ENCODE peak calls at places on chromosomes 5 and 9, in six cellular contexts. H is A549, V is HEK293T, Z is IMR-90, I is HepG2, X is GM12878. Q is an unnamed sample.
A peak's percentile ranks its signal among the peaks of the same experiment; 100 is the strongest.

GRCh38 chr5:40601198-40601868 is 78.4 kb upstream of the PTGER4 start:
- DNase-seq in V (no peak), I (no peak), X (no peak), Z (no peak), H (no peak), Q (no peak)

GRCh38 chr5:127924606-127925005 is 159.0 kb upstream of the SLC12A2 start:
- DNase-seq in V (no peak), Z (no peak), I (no peak), H (no peak), X (no peak), Q (no peak)

GRCh38 chr5:133925866-133926488 is 42.4 kb downstream of the C5orf15 start:
- DNase-seq in X (no peak), H (no peak), Z (peak; percentile 15), V (no peak), I (no peak), Q (no peak)

GRCh38 chr5:135324897-135325650 is 74.0 kb downstream of the MACROH2A1 start:
- DNase-seq in Z (no peak), X (no peak), H (no peak), V (no peak), I (peak; percentile 87), Q (no peak)

GRCh38 chr9:107039546-107039945 is 176.6 kb downstream of the ZNF462 start:
- DNase-seq in X (peak; percentile 74), H (no peak), I (no peak), V (no peak), Z (peak; percentile 45), Q (no peak)

GRCh38 chr5:59999056-59999455 is 105.5 kb upstream of the PDE4D start:
- DNase-seq in V (no peak), I (no peak), Z (no peak), X (no peak), H (no peak), Q (no peak)

GRCh38 chr5:68155940-68156339 is 59.6 kb upstream of the PIK3R1 start:
- DNase-seq in X (no peak), H (no peak), I (no peak), Z (no peak), V (no peak), Q (no peak)

GRCh38 chr5:58037899-58038298 is 422.0 kb downstream of the PLK2 start:
- DNase-seq in I (no peak), H (no peak), Z (no peak), X (no peak), V (no peak), Q (no peak)

GRCh38 chr5:3339092-3339797 is 256.4 kb upstream of the IRX1 start:
- DNase-seq in X (no peak), Z (no peak), H (no peak), I (no peak), V (no peak), Q (no peak)

GRCh38 chr9:108961151-108961550 is 27.0 kb downstream of the ABITRAM start:
- DNase-seq in H (no peak), V (no peak), Z (no peak), I (no peak), X (no peak), Q (no peak)

GRCh38 chr9:4375424-4376195 is 75.7 kb upstream of the GLIS3 start:
- DNase-seq in V (peak; percentile 6), H (peak; percentile 52), X (no peak), Z (peak; percentile 82), I (no peak), Q (no peak)

GRCh38 chr5:146205499-146206202 is 2.2 kb downstream of the RBM27 start:
- DNase-seq in X (no peak), H (no peak), Z (no peak), V (no peak), I (no peak), Q (no peak)

GRCh38 chr5:99815-100214 is 7.8 kb downstream of the PLEKHG4B start:
- DNase-seq in X (no peak), Z (no peak), H (no peak), I (no peak), V (no peak), Q (no peak)

GRCh38 chr5:98656106-98656795 is 117.2 kb upstream of the RGMB start:
- DNase-seq in X (no peak), Z (peak; percentile 48), H (no peak), V (no peak), I (no peak), Q (no peak)

GRCh38 chr5:148963679-148964078 is 99.2 kb downstream of the SH3TC2 start:
- DNase-seq in Z (no peak), H (no peak), V (no peak), X (no peak), I (no peak), Q (no peak)

GRCh38 chr5:158796812-158797497 is 302.8 kb downstream of the EBF1 start:
- DNase-seq in I (no peak), X (no peak), Z (no peak), V (no peak), H (no peak), Q (no peak)

GRCh38 chr5:137845472-137845871 is 22.2 kb upstream of the MYOT start:
- DNase-seq in V (no peak), I (no peak), X (no peak), H (no peak), Z (no peak), Q (no peak)

GRCh38 chr5:64505769-64506566 is at the start of gene RGS7BP:
- DNase-seq in X (no peak), V (peak; percentile 39), I (no peak), Z (peak; percentile 7), H (no peak), Q (no peak)

GRCh38 chr5:129853588-129853987 is 50.7 kb upstream of the CHSY3 start:
- DNase-seq in X (no peak), V (no peak), Z (no peak), H (no peak), I (no peak), Q (no peak)

GRCh38 chr9:100595391-100596199 is 17.7 kb downstream of the CAVIN4 start:
- DNase-seq in X (no peak), Z (peak; percentile 70), I (peak; percentile 39), V (peak; percentile 55), H (peak; percentile 42), Q (peak; percentile 52)

GRCh38 chr5:14250094-14250777 is 107.1 kb downstream of the TRIO start:
- DNase-seq in I (peak; percentile 19), Z (peak; percentile 86), H (no peak), X (no peak), V (peak; percentile 62), Q (peak; percentile 52)

GRCh38 chr5:109099081-109099480 is 310.7 kb downstream of the PJA2 start:
- DNase-seq in V (no peak), H (no peak), Z (peak; percentile 54), I (no peak), X (no peak), Q (no peak)

GRCh38 chr9:86598411-86599239 is 244.4 kb upstream of the TUT7 start:
- DNase-seq in V (no peak), Z (no peak), H (no peak), X (no peak), I (no peak), Q (no peak)

GRCh38 chr9:90065851-90066250 is 461.0 kb downstream of the GADD45G start:
- DNase-seq in X (no peak), H (no peak), I (no peak), V (no peak), Z (no peak), Q (no peak)

GRCh38 chr9:116157436-116158138 is 4.0 kb downstream of the PAPPA start:
- DNase-seq in V (no peak), I (no peak), H (peak; percentile 65), Z (peak; percentile 60), X (no peak), Q (no peak)

GRCh38 chr5:66892715-66893114 is 296.5 kb downstream of the MAST4 start:
- DNase-seq in H (no peak), V (no peak), I (no peak), Z (peak; percentile 63), X (no peak), Q (no peak)

GRCh38 chr9:121013911-121014310 is 36.2 kb downstream of the C5 start:
- DNase-seq in I (no peak), Z (peak; percentile 29), X (no peak), V (no peak), H (no peak), Q (no peak)

GRCh38 chr9:136051568-136052432 is 43.3 kb downstream of the NACC2 start:
- DNase-seq in Z (peak; percentile 94), V (peak; percentile 76), X (no peak), H (peak; percentile 90), I (peak; percentile 96), Q (no peak)

GRCh38 chr9:116020801-116021200 is 132.8 kb upstream of the PAPPA start:
- DNase-seq in V (no peak), X (no peak), H (no peak), Z (peak; percentile 19), I (no peak), Q (no peak)

GRCh38 chr9:21690561-21690960 is 111.9 kb upstream of the MTAP start:
- DNase-seq in X (no peak), Z (peak; percentile 79), H (no peak), I (no peak), V (no peak), Q (no peak)
- TF ChIP-seq BHLHE40 in X (no peak), Z (no peak), H (no peak), I (no peak), V (no peak), Q (no peak)

GRCh38 chr5:170249360-170249759 is 16.6 kb downstream of the C5orf58 start:
- DNase-seq in Z (no peak), H (no peak), V (no peak), X (no peak), I (no peak), Q (no peak)

GRCh38 chr5:170248635-170249227 is 15.9 kb downstream of the C5orf58 start:
- DNase-seq in V (no peak), Z (no peak), X (no peak), H (no peak), I (no peak), Q (no peak)

GRCh38 chr5:170248172-170248571 is 15.4 kb downstream of the C5orf58 start:
- DNase-seq in V (no peak), X (no peak), Z (no peak), H (no peak), I (no peak), Q (no peak)

GRCh38 chr5:170247363-170247762 is 14.6 kb downstream of the C5orf58 start:
- DNase-seq in H (no peak), Z (no peak), I (no peak), X (no peak), V (no peak), Q (no peak)

GRCh38 chr5:170246471-170246870 is 13.7 kb downstream of the C5orf58 start:
- DNase-seq in H (no peak), X (no peak), V (no peak), Z (no peak), I (no peak), Q (no peak)
- TF ChIP-seq BHLHE40 in H (no peak), X (no peak), V (no peak), Z (no peak), I (no peak), Q (no peak)

GRCh38 chr5:18797241-18797640 is 1163.0 kb downstream of the TAF11L14 start:
- DNase-seq in Z (no peak), X (no peak), I (no peak), V (no peak), H (no peak), Q (no peak)
- TF ChIP-seq BHLHE40 in Z (no peak), X (no peak), I (no peak), V (no peak), H (no peak), Q (no peak)

DNA sequence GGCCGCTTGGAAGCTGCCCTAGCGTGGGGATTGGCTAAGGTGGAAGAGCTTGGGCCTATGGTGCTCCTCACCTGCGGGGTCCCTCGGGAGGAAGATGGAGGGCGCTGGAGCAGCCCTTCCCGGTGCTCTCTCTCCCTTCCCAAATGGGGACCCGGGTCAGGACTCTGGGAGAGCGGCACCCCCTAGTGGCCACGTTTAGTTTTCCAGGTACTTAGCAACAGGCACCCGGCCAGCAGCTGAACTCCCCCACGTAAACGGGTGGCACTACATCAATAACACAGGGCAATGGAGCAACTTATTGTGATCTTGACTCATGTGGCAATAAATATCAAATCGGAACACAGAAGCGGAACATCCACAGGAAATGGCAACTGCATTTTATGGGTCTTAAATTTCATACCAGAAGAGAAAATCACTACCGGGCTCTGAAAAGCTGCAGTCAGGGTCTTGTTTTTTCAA is 316.6 kb downstream of the AGTPBP1 start:
- DNase-seq in Z (no peak), X (no peak), I (peak; percentile 27), V (peak; percentile 83), H (peak; percentile 69), Q (peak; percentile 64)
- TF ChIP-seq BHLHE40 in Z (no peak), X (no peak), I (no peak), V (no peak), H (no peak), Q (no peak)

Q was measured in K562.